ENCODE peak calls at places on chromosomes 7 and 10, in nine cellular contexts. One of them, this sample, is unnamed.

GRCh38 chr10:21468086-21468485 is 57.4 kb downstream of the SKIDA1 start:
- DNase-seq in stomach: no peak
- DNase-seq in transverse colon: no peak
- DNase-seq in adrenal gland: no peak
- DNase-seq in K562: no peak
- DNase-seq in HCT116: no peak
- DNase-seq in vagina: no peak
- DNase-seq in heart left ventricle: no peak
- DNase-seq in body of pancreas: no peak
- DNase-seq in this sample: no peak

GRCh38 chr7:109284943-109285342 is 715.3 kb downstream of the DNAJB9 start:
- DNase-seq in stomach: no peak
- DNase-seq in transverse colon: no peak
- DNase-seq in adrenal gland: no peak
- DNase-seq in K562: no peak
- DNase-seq in HCT116: no peak
- DNase-seq in vagina: no peak
- DNase-seq in heart left ventricle: no peak
- DNase-seq in body of pancreas: no peak
- DNase-seq in this sample: no peak

GRCh38 chr10:4474829-4475228 is 351.2 kb upstream of the AKR1E2 start:
- DNase-seq in stomach: no peak
- DNase-seq in transverse colon: no peak
- DNase-seq in adrenal gland: no peak
- DNase-seq in K562: no peak
- DNase-seq in HCT116: no peak
- DNase-seq in vagina: no peak
- DNase-seq in heart left ventricle: no peak
- DNase-seq in body of pancreas: no peak
- DNase-seq in this sample: no peak

GRCh38 chr7:24504040-24504439 is 69.2 kb upstream of the PALS2 start:
- DNase-seq in stomach: no peak
- DNase-seq in transverse colon: no peak
- DNase-seq in adrenal gland: no peak
- DNase-seq in K562: no peak
- DNase-seq in HCT116: no peak
- DNase-seq in vagina: no peak
- DNase-seq in heart left ventricle: no peak
- DNase-seq in body of pancreas: no peak
- DNase-seq in this sample: no peak

GRCh38 chr10:129768437-129769355 is 195.4 kb downstream of the EBF3 start:
- DNase-seq in stomach: peak; percentile 22
- DNase-seq in transverse colon: peak; percentile 4
- DNase-seq in adrenal gland: no peak
- DNase-seq in K562: no peak
- DNase-seq in HCT116: no peak
- DNase-seq in vagina: peak; percentile 93
- DNase-seq in heart left ventricle: no peak
- DNase-seq in body of pancreas: no peak
- DNase-seq in this sample: peak; percentile 65

GRCh38 chr10:12041766-12042408 is 722 bp downstream of the UPF2 start:
- DNase-seq in stomach: no peak
- DNase-seq in transverse colon: peak; percentile 50
- DNase-seq in adrenal gland: peak; percentile 38
- DNase-seq in K562: no peak
- DNase-seq in HCT116: no peak
- DNase-seq in vagina: no peak
- DNase-seq in heart left ventricle: no peak
- DNase-seq in body of pancreas: peak; percentile 27
- DNase-seq in this sample: peak; percentile 44

GRCh38 chr7:99042957-99043356 is 101.0 kb downstream of the SMURF1 start:
- DNase-seq in stomach: no peak
- DNase-seq in transverse colon: no peak
- DNase-seq in adrenal gland: no peak
- DNase-seq in K562: no peak
- DNase-seq in HCT116: no peak
- DNase-seq in vagina: no peak
- DNase-seq in heart left ventricle: no peak
- DNase-seq in body of pancreas: no peak
- DNase-seq in this sample: no peak

GRCh38 chr10:123269675-123270074 is 115.5 kb downstream of the BUB3 start:
- DNase-seq in stomach: no peak
- DNase-seq in transverse colon: no peak
- DNase-seq in adrenal gland: no peak
- DNase-seq in K562: no peak
- DNase-seq in HCT116: no peak
- DNase-seq in vagina: no peak
- DNase-seq in heart left ventricle: no peak
- DNase-seq in body of pancreas: no peak
- DNase-seq in this sample: no peak

GRCh38 chr7:134613623-134614347 is 32.9 kb upstream of the BPGM start:
- DNase-seq in stomach: no peak
- DNase-seq in transverse colon: no peak
- DNase-seq in adrenal gland: no peak
- DNase-seq in K562: no peak
- DNase-seq in HCT116: no peak
- DNase-seq in vagina: no peak
- DNase-seq in heart left ventricle: peak; percentile 12
- DNase-seq in body of pancreas: no peak
- DNase-seq in this sample: peak; percentile 75

GRCh38 chr7:6636741-6637543 is at the start of gene ZNF316:
- DNase-seq in stomach: peak; percentile 69
- DNase-seq in transverse colon: peak; percentile 64
- DNase-seq in adrenal gland: peak; percentile 52
- DNase-seq in K562: peak; percentile 90
- DNase-seq in HCT116: no peak
- DNase-seq in vagina: no peak
- DNase-seq in heart left ventricle: peak; percentile 72
- DNase-seq in body of pancreas: peak; percentile 55
- DNase-seq in this sample: peak; percentile 65

GRCh38 chr7:69414555-69414954 is 183.7 kb upstream of the AUTS2 start:
- DNase-seq in stomach: no peak
- DNase-seq in transverse colon: no peak
- DNase-seq in adrenal gland: no peak
- DNase-seq in K562: no peak
- DNase-seq in HCT116: no peak
- DNase-seq in vagina: no peak
- DNase-seq in heart left ventricle: no peak
- DNase-seq in body of pancreas: no peak
- DNase-seq in this sample: no peak

GRCh38 chr7:142884285-142884637 is 1.3 kb downstream of the TRPV6 start:
- DNase-seq in stomach: no peak
- DNase-seq in transverse colon: no peak
- DNase-seq in adrenal gland: no peak
- DNase-seq in K562: no peak
- DNase-seq in HCT116: no peak
- DNase-seq in vagina: no peak
- DNase-seq in heart left ventricle: no peak
- DNase-seq in body of pancreas: no peak
- DNase-seq in this sample: no peak

GRCh38 chr7:142883571-142884284 is 1.8 kb downstream of the TRPV6 start:
- DNase-seq in stomach: no peak
- DNase-seq in transverse colon: no peak
- DNase-seq in adrenal gland: no peak
- DNase-seq in K562: no peak
- DNase-seq in HCT116: no peak
- DNase-seq in vagina: peak; percentile 64
- DNase-seq in heart left ventricle: no peak
- DNase-seq in body of pancreas: no peak
- DNase-seq in this sample: no peak

GRCh38 chr7:142886866-142887265 is 1.3 kb upstream of the TRPV6 start:
- DNase-seq in stomach: peak; percentile 8
- DNase-seq in transverse colon: no peak
- DNase-seq in adrenal gland: no peak
- DNase-seq in K562: no peak
- DNase-seq in HCT116: no peak
- DNase-seq in vagina: no peak
- DNase-seq in heart left ventricle: no peak
- DNase-seq in body of pancreas: no peak
- DNase-seq in this sample: no peak

GRCh38 chr7:142887282-142888015 is 1.9 kb upstream of the TRPV6 start:
- DNase-seq in stomach: peak; percentile 20
- DNase-seq in transverse colon: no peak
- DNase-seq in adrenal gland: no peak
- DNase-seq in K562: no peak
- DNase-seq in HCT116: no peak
- DNase-seq in vagina: no peak
- DNase-seq in heart left ventricle: no peak
- DNase-seq in body of pancreas: no peak
- DNase-seq in this sample: no peak

GRCh38 chr7:142885311-142886230 is at the start of gene TRPV6:
- DNase-seq in stomach: peak; percentile 88
- DNase-seq in transverse colon: peak; percentile 59
- DNase-seq in adrenal gland: no peak
- DNase-seq in K562: no peak
- DNase-seq in HCT116: peak; percentile 22
- DNase-seq in vagina: no peak
- DNase-seq in heart left ventricle: no peak
- DNase-seq in body of pancreas: peak; percentile 89
- DNase-seq in this sample: no peak
- H3K4me3 ChIP-seq in stomach: peak within 1 kb of the TSS; percentile 38
- H3K4me3 ChIP-seq in transverse colon: no peak within 1 kb of the TSS
- H3K4me3 ChIP-seq in adrenal gland: no peak within 1 kb of the TSS
- H3K4me3 ChIP-seq in K562: no peak within 1 kb of the TSS
- H3K4me3 ChIP-seq in HCT116: no peak within 1 kb of the TSS
- H3K4me3 ChIP-seq in vagina: no peak within 1 kb of the TSS
- H3K4me3 ChIP-seq in heart left ventricle: no peak within 1 kb of the TSS
- H3K4me3 ChIP-seq in body of pancreas: no peak within 1 kb of the TSS
- H3K4me3 ChIP-seq in this sample: no peak within 1 kb of the TSS

GRCh38 chr10:112952282-112952991 is 2.4 kb downstream of the TCF7L2 start:
- DNase-seq in stomach: no peak
- DNase-seq in transverse colon: peak; percentile 25
- DNase-seq in adrenal gland: peak; percentile 39
- DNase-seq in K562: no peak
- DNase-seq in HCT116: no peak
- DNase-seq in vagina: no peak
- DNase-seq in heart left ventricle: peak; percentile 29
- DNase-seq in body of pancreas: peak; percentile 41
- DNase-seq in this sample: no peak

GRCh38 chr10:112951349-112952281 is 1.6 kb downstream of the TCF7L2 start:
- DNase-seq in stomach: peak; percentile 55
- DNase-seq in transverse colon: peak; percentile 67
- DNase-seq in adrenal gland: peak; percentile 59
- DNase-seq in K562: peak; percentile 50
- DNase-seq in HCT116: peak; percentile 72
- DNase-seq in vagina: no peak
- DNase-seq in heart left ventricle: peak; percentile 66
- DNase-seq in body of pancreas: peak; percentile 63
- DNase-seq in this sample: peak; percentile 72

GRCh38 chr10:112949128-112949823 is 771 bp upstream of the TCF7L2 start:
- DNase-seq in stomach: no peak
- DNase-seq in transverse colon: peak; percentile 21
- DNase-seq in adrenal gland: no peak
- DNase-seq in K562: no peak
- DNase-seq in HCT116: no peak
- DNase-seq in vagina: no peak
- DNase-seq in heart left ventricle: no peak
- DNase-seq in body of pancreas: no peak
- DNase-seq in this sample: no peak

GRCh38 chr10:112950714-112951348 is 784 bp downstream of the TCF7L2 start:
- DNase-seq in stomach: no peak
- DNase-seq in transverse colon: peak; percentile 24
- DNase-seq in adrenal gland: peak; percentile 34
- DNase-seq in K562: peak; percentile 28
- DNase-seq in HCT116: no peak
- DNase-seq in vagina: no peak
- DNase-seq in heart left ventricle: peak; percentile 41
- DNase-seq in body of pancreas: peak; percentile 30
- DNase-seq in this sample: peak; percentile 70

GRCh38 chr10:112949875-112950507 is at the start of gene TCF7L2:
- DNase-seq in stomach: peak; percentile 96
- DNase-seq in transverse colon: peak; percentile 96
- DNase-seq in adrenal gland: peak; percentile 97
- DNase-seq in K562: peak; percentile 81
- DNase-seq in HCT116: peak; percentile 100
- DNase-seq in vagina: no peak
- DNase-seq in heart left ventricle: peak; percentile 97
- DNase-seq in body of pancreas: peak; percentile 97
- DNase-seq in this sample: peak; percentile 94
- TF ChIP-seq POLR2A in stomach: peak; percentile 53
- TF ChIP-seq POLR2A in transverse colon: peak; percentile 85
- TF ChIP-seq POLR2A in adrenal gland: peak; percentile 84
- TF ChIP-seq POLR2A in K562: peak; percentile 47
- TF ChIP-seq POLR2A in HCT116: no peak
- TF ChIP-seq POLR2A in vagina: no peak
- TF ChIP-seq POLR2A in heart left ventricle: no peak
- TF ChIP-seq POLR2A in body of pancreas: peak; percentile 24
- TF ChIP-seq POLR2A in this sample: peak; percentile 43

GRCh38 chr10:116122126-116122525 is 150.9 kb downstream of the GFRA1 start:
- DNase-seq in stomach: no peak
- DNase-seq in transverse colon: no peak
- DNase-seq in adrenal gland: no peak
- DNase-seq in K562: no peak
- DNase-seq in HCT116: no peak
- DNase-seq in vagina: no peak
- DNase-seq in heart left ventricle: no peak
- DNase-seq in body of pancreas: no peak
- DNase-seq in this sample: no peak

GRCh38 chr10:116118851-116119250 is 154.2 kb downstream of the GFRA1 start:
- DNase-seq in stomach: no peak
- DNase-seq in transverse colon: no peak
- DNase-seq in adrenal gland: no peak
- DNase-seq in K562: no peak
- DNase-seq in HCT116: no peak
- DNase-seq in vagina: no peak
- DNase-seq in heart left ventricle: no peak
- DNase-seq in body of pancreas: no peak
- DNase-seq in this sample: no peak

GRCh38 chr10:116122664-116123063 is 150.3 kb downstream of the GFRA1 start:
- DNase-seq in stomach: no peak
- DNase-seq in transverse colon: no peak
- DNase-seq in adrenal gland: no peak
- DNase-seq in K562: no peak
- DNase-seq in HCT116: no peak
- DNase-seq in vagina: peak; percentile 93
- DNase-seq in heart left ventricle: no peak
- DNase-seq in body of pancreas: no peak
- DNase-seq in this sample: no peak

GRCh38 chr10:116124777-116125176 is 148.2 kb downstream of the GFRA1 start:
- DNase-seq in stomach: no peak
- DNase-seq in transverse colon: no peak
- DNase-seq in adrenal gland: no peak
- DNase-seq in K562: no peak
- DNase-seq in HCT116: no peak
- DNase-seq in vagina: no peak
- DNase-seq in heart left ventricle: no peak
- DNase-seq in body of pancreas: no peak
- DNase-seq in this sample: no peak

GRCh38 chr10:116120688-116121087 is 152.3 kb downstream of the GFRA1 start:
- DNase-seq in stomach: no peak
- DNase-seq in transverse colon: no peak
- DNase-seq in adrenal gland: no peak
- DNase-seq in K562: peak; percentile 39
- DNase-seq in HCT116: no peak
- DNase-seq in vagina: no peak
- DNase-seq in heart left ventricle: no peak
- DNase-seq in body of pancreas: no peak
- DNase-seq in this sample: peak; percentile 25
- TF ChIP-seq CTCF in stomach: no peak
- TF ChIP-seq CTCF in transverse colon: no peak
- TF ChIP-seq CTCF in adrenal gland: no peak
- TF ChIP-seq CTCF in K562: peak; percentile 37
- TF ChIP-seq CTCF in HCT116: peak; percentile 63
- TF ChIP-seq CTCF in vagina: no peak
- TF ChIP-seq CTCF in heart left ventricle: no peak
- TF ChIP-seq CTCF in body of pancreas: no peak
- TF ChIP-seq CTCF in this sample: peak; percentile 37

GRCh38 chr10:77493239-77493806 is 144.3 kb downstream of the KCNMA1 start:
- DNase-seq in stomach: no peak
- DNase-seq in transverse colon: no peak
- DNase-seq in adrenal gland: no peak
- DNase-seq in K562: no peak
- DNase-seq in HCT116: no peak
- DNase-seq in vagina: no peak
- DNase-seq in heart left ventricle: no peak
- DNase-seq in body of pancreas: no peak
- DNase-seq in this sample: no peak
- H3K4me3 ChIP-seq in stomach: no peak overlapping the region
- H3K4me3 ChIP-seq in transverse colon: no peak overlapping the region
- H3K4me3 ChIP-seq in adrenal gland: no peak overlapping the region
- H3K4me3 ChIP-seq in K562: no peak overlapping the region
- H3K4me3 ChIP-seq in HCT116: no peak overlapping the region
- H3K4me3 ChIP-seq in vagina: no peak overlapping the region
- H3K4me3 ChIP-seq in heart left ventricle: no peak overlapping the region
- H3K4me3 ChIP-seq in body of pancreas: no peak overlapping the region
- H3K4me3 ChIP-seq in this sample: no peak overlapping the region